ENCODE peak calls at places on chromosome 18, in six cellular contexts. S is iris pigment epithelial cell, V is fibroblast of mammary gland, H is naive B cell, M is T47D, E is AG10803. R is an unnamed sample.

GRCh38 chr18:72849671-72850070 is 18.1 kb downstream of the NETO1 start:
- DNase-seq in S (no peak), V (no peak), H (no peak), M (no peak), E (no peak), R (no peak)

GRCh38 chr18:64972545-64972944 is 778.3 kb upstream of the CDH7 start:
- DNase-seq in S (no peak), V (no peak), H (no peak), M (no peak), E (no peak), R (no peak)

GRCh38 chr18:78726326-78727056 is 253.1 kb upstream of the SALL3 start:
- DNase-seq in S (no peak), V (no peak), H (no peak), M (no peak), E (no peak), R (no peak)

GRCh38 chr18:39604836-39605235 is 2039.2 kb upstream of the CELF4 start:
- DNase-seq in S (peak; percentile 87), V (peak; percentile 65), H (no peak), M (no peak), E (peak; percentile 25), R (no peak)

GRCh38 chr18:44689736-44690135 is 9.0 kb downstream of the SETBP1 start:
- DNase-seq in S (no peak), V (no peak), H (no peak), M (no peak), E (no peak), R (no peak)

GRCh38 chr18:11857177-11857887 is 6.1 kb downstream of the CHMP1B start:
- DNase-seq in S (peak; percentile 99), V (peak; percentile 100), H (no peak), M (no peak), E (peak; percentile 89), R (peak; percentile 20)

GRCh38 chr18:28108801-28109200 is 68.1 kb downstream of the CDH2 start:
- DNase-seq in S (no peak), V (peak; percentile 41), H (no peak), M (no peak), E (peak; percentile 34), R (no peak)

GRCh38 chr18:62324917-62325805 is at the start of gene TNFRSF11A:
- DNase-seq in S (no peak), V (peak; percentile 8), H (peak; percentile 53), M (peak; percentile 54), E (no peak), R (peak; percentile 87)

GRCh38 chr18:985301-985700 is 80.6 kb downstream of the ADCYAP1 start:
- DNase-seq in S (no peak), V (no peak), H (no peak), M (no peak), E (no peak), R (no peak)

GRCh38 chr18:63317982-63318881 is 1.3 kb downstream of the BCL2 start:
- DNase-seq in S (no peak), V (no peak), H (peak; percentile 77), M (peak; percentile 26), E (no peak), R (peak; percentile 93)

GRCh38 chr18:267380-267687 is 513 bp downstream of the THOC1 start:
- DNase-seq in S (peak; percentile 24), V (peak; percentile 11), H (no peak), M (peak; percentile 34), E (peak; percentile 1), R (no peak)

GRCh38 chr18:26405190-26405781 is 143.1 kb downstream of the KCTD1 start:
- DNase-seq in S (peak; percentile 48), V (peak; percentile 42), H (no peak), M (peak; percentile 66), E (peak; percentile 65), R (peak; percentile 52)

GRCh38 chr18:70288851-70289328 is at the start of gene SOCS6:
- DNase-seq in S (peak; percentile 66), V (peak; percentile 55), H (peak; percentile 23), M (peak; percentile 69), E (peak; percentile 73), R (no peak)